ENCODE peak calls at places on chromosome 5, in ten cellular contexts. U, E, H, M, V, T, Q, O, G and J are unnamed samples.

GRCh38 chr5:73160239-73160671 is 12.7 kb upstream of the TMEM174 start:
- DNase-seq in M (no peak), U (peak), Q (peak), V (no peak), E (peak), T (no peak), H (no peak), G (no peak), O (no peak), J (no peak)

GRCh38 chr5:167284491-167284890 is 1007.0 kb upstream of the WWC1 start:
- DNase-seq in E (no peak), H (peak), T (no peak), U (peak), G (no peak), Q (peak), V (peak), O (peak), M (no peak), J (peak)

GRCh38 chr5:150656191-150657132 is 4.6 kb upstream of the MYOZ3 start:
- DNase-seq in G (peak), H (peak), U (no peak), V (peak), T (peak), Q (peak), O (peak), E (peak), M (peak), J (peak)

GRCh38 chr5:9034671-9035070 is 511.2 kb downstream of the SEMA5A start:
- DNase-seq in U (peak), G (no peak), T (no peak), E (no peak), H (peak), V (peak), M (no peak), Q (peak), O (peak), J (peak)

GRCh38 chr5:80916661-80917060 is 43.5 kb upstream of the RASGRF2 start:
- DNase-seq in T (no peak), U (no peak), G (no peak), Q (no peak), E (no peak), V (no peak), M (no peak), H (no peak), O (no peak), J (no peak)

GRCh38 chr5:138489705-138490104 is 24.4 kb downstream of the EGR1 start:
- DNase-seq in E (no peak), T (peak), U (no peak), O (no peak), Q (no peak), G (no peak), H (no peak), M (no peak), V (no peak), J (no peak)

GRCh38 chr5:149406203-149406978 is 27.3 kb upstream of the IL17B start:
- DNase-seq in M (no peak), O (peak), T (no peak), G (no peak), E (no peak), Q (peak), V (peak), H (peak), U (no peak), J (peak)

GRCh38 chr5:149447373-149448367 is 68.6 kb upstream of the IL17B start:
- DNase-seq in U (no peak), G (no peak), O (no peak), H (no peak), M (no peak), Q (no peak), T (no peak), E (no peak), V (no peak), J (no peak)

GRCh38 chr5:72451771-72452505 is 55.3 kb downstream of the ZNF366 start:
- DNase-seq in Q (peak), U (no peak), H (peak), T (peak), V (peak), G (no peak), E (no peak), O (no peak), M (no peak), J (peak)

GRCh38 chr5:31100047-31100575 is 93.4 kb upstream of the CDH6 start:
- DNase-seq in O (no peak), U (no peak), G (no peak), M (no peak), T (no peak), V (no peak), H (no peak), Q (no peak), E (no peak), J (no peak)

GRCh38 chr5:139654875-139655491 is 6.8 kb downstream of the CXXC5 start:
- DNase-seq in G (peak), M (no peak), V (no peak), U (no peak), T (no peak), Q (peak), O (no peak), H (no peak), E (no peak), J (no peak)

GRCh38 chr5:134387443-134387842 is 16.1 kb downstream of the UBE2B start:
- DNase-seq in M (no peak), G (no peak), Q (no peak), O (no peak), E (no peak), V (no peak), H (no peak), U (no peak), T (no peak), J (no peak)

GRCh38 chr5:108749130-108749861 is 1.6 kb downstream of the FER start:
- DNase-seq in T (no peak), V (peak), Q (peak), E (peak), M (peak), U (peak), H (no peak), G (peak), O (peak), J (peak)

GRCh38 chr5:90575712-90576111 is 17.1 kb downstream of the ADGRV1 start:
- DNase-seq in T (no peak), E (no peak), O (no peak), G (no peak), Q (no peak), H (no peak), U (no peak), V (no peak), M (no peak), J (no peak)

GRCh38 chr5:128121679-128122078 is 38.1 kb downstream of the SLC12A2 start:
- DNase-seq in U (no peak), E (no peak), M (no peak), Q (peak), O (no peak), V (no peak), H (no peak), G (no peak), T (no peak), J (no peak)

GRCh38 chr5:136212252-136212721 is 19.3 kb upstream of the SMIM32 start:
- DNase-seq in V (peak), O (peak), T (peak), H (peak), Q (peak), E (peak), M (peak), G (peak), U (peak), J (peak)

GRCh38 chr5:122145906-122146305 is 16.6 kb downstream of the ZNF474 start:
- DNase-seq in M (no peak), Q (no peak), T (no peak), G (no peak), E (no peak), U (no peak), V (no peak), O (no peak), H (no peak), J (no peak)

GRCh38 chr5:172150514-172151425 is 37.3 kb downstream of the STK10 start:
- DNase-seq in Q (peak), H (no peak), O (no peak), T (no peak), G (no peak), E (no peak), M (no peak), U (no peak), V (peak), J (no peak)

GRCh38 chr5:19891658-19892057 is 96.3 kb downstream of the CDH18 start:
- DNase-seq in Q (peak), M (no peak), G (no peak), E (no peak), T (no peak), O (peak), H (peak), U (peak), V (peak), J (peak)

GRCh38 chr5:41286696-41287095 is 73.4 kb upstream of the C6 start:
- DNase-seq in T (no peak), V (no peak), U (no peak), E (no peak), M (no peak), Q (no peak), O (no peak), H (no peak), G (no peak), J (no peak)

GRCh38 chr5:26894719-26895263 is 143.6 kb downstream of the CDH9 start:
- DNase-seq in M (no peak), Q (peak), G (no peak), O (no peak), U (peak), V (no peak), T (no peak), H (no peak), E (no peak), J (peak)